ENCODE peak calls at places on chromosome 17, in five cellular contexts. R is A549, F is GM12878, H is K562, S is IMR-90. K is an unnamed sample.

GRCh38 chr17:80096531-80097306 is 4.7 kb upstream of the GAA start:
- DNase-seq in R (no peak), F (no peak), H (no peak), S (no peak), K (peak)

GRCh38 chr17:8426802-8427201 is 8.9 kb upstream of the NDEL1 start:
- DNase-seq in R (no peak), F (no peak), H (no peak), S (no peak), K (no peak)

GRCh38 chr17:65457635-65458257 is 103.7 kb downstream of the AXIN2 start:
- DNase-seq in R (no peak), F (no peak), H (no peak), S (no peak), K (no peak)

GRCh38 chr17:75601057-75601987 is 13.7 kb downstream of the MYO15B start:
- DNase-seq in R (peak), F (no peak), H (peak), S (peak), K (peak)

GRCh38 chr17:81865733-81866439 is 5.3 kb downstream of the ARHGDIA start:
- DNase-seq in R (no peak), F (no peak), H (no peak), S (no peak), K (peak)

GRCh38 chr17:28975031-28975430 is 23.7 kb upstream of the PHF12 start:
- DNase-seq in R (no peak), F (no peak), H (no peak), S (no peak), K (no peak)

GRCh38 chr17:77645441-77646430 is 312.8 kb upstream of the TNRC6C start:
- DNase-seq in R (no peak), F (no peak), H (no peak), S (no peak), K (no peak)

GRCh38 chr17:74697477-74697876 is 15.2 kb downstream of the CD300LF start:
- DNase-seq in R (no peak), F (peak), H (no peak), S (no peak), K (no peak)

GRCh38 chr17:78600181-78600651 is 23.0 kb upstream of the DNAH17 start:
- DNase-seq in R (peak), F (no peak), H (no peak), S (no peak), K (no peak)

GRCh38 chr17:6923385-6923784 is 72.5 kb upstream of the ALOX12 start:
- DNase-seq in R (no peak), F (no peak), H (no peak), S (no peak), K (no peak)

GRCh38 chr17:10243905-10244844 is 45.8 kb upstream of the GAS7 start:
- DNase-seq in R (peak), F (no peak), H (no peak), S (peak), K (no peak)

GRCh38 chr17:42188749-42189650 is 3.7 kb upstream of the HCRT start:
- DNase-seq in R (no peak), F (no peak), H (no peak), S (no peak), K (peak)

GRCh38 chr17:43634681-43635125 is 27.0 kb downstream of the MEOX1 start:
- DNase-seq in R (no peak), F (no peak), H (no peak), S (peak), K (no peak)

GRCh38 chr17:76446449-76447231 is 6.3 kb downstream of the UBE2O start:
- DNase-seq in R (peak), F (no peak), H (peak), S (peak), K (no peak)

GRCh38 chr17:72338847-72339790 is 218.3 kb downstream of the SOX9 start:
- DNase-seq in R (peak), F (no peak), H (no peak), S (peak), K (peak)

GRCh38 chr17:80663783-80664206 is 119.2 kb downstream of the RPTOR start:
- DNase-seq in R (no peak), F (no peak), H (no peak), S (peak), K (no peak)

GRCh38 chr17:36602030-36602737 is 801 bp downstream of the MRM1 start:
- DNase-seq in R (peak), F (no peak), H (no peak), S (peak), K (no peak)

GRCh38 chr17:81035389-81036127 is 607 bp downstream of the BAIAP2 start:
- DNase-seq in R (no peak), F (no peak), H (peak), S (no peak), K (no peak)

GRCh38 chr17:65430209-65430833 is 131.1 kb downstream of the AXIN2 start:
- DNase-seq in R (no peak), F (no peak), H (no peak), S (no peak), K (no peak)

GRCh38 chr17:43832168-43832975 is 574 bp downstream of the MPP3 start:
- DNase-seq in R (peak), F (no peak), H (no peak), S (peak), K (peak)

GRCh38 chr17:16217002-16217635 is at the start of gene PIGL:
- DNase-seq in R (peak), F (peak), H (peak), S (peak), K (peak)

GRCh38 chr17:63948521-63948920 is 16.4 kb upstream of the CD79B start:
- DNase-seq in R (no peak), F (no peak), H (no peak), S (no peak), K (no peak)

GRCh38 chr17:251531-251930 is 70.1 kb upstream of the DOC2B start:
- DNase-seq in R (no peak), F (no peak), H (no peak), S (no peak), K (no peak)

GRCh38 chr17:19768046-19768782 is 20.1 kb upstream of the ALDH3A1 start:
- DNase-seq in R (no peak), F (no peak), H (no peak), S (no peak), K (no peak)

GRCh38 chr17:31390748-31391495 is 553 bp upstream of the RAB11FIP4 start:
- DNase-seq in R (no peak), F (no peak), H (no peak), S (no peak), K (no peak)

GRCh38 chr17:28612936-28613872 is 781 bp downstream of the RSKR start:
- DNase-seq in R (peak), F (no peak), H (peak), S (peak), K (peak)

GRCh38 chr17:47720754-47721533 is 12.1 kb upstream of the TBX21 start:
- DNase-seq in R (no peak), F (no peak), H (no peak), S (no peak), K (peak)

GRCh38 chr17:38706625-38707298 is 1.7 kb downstream of the MLLT6 start:
- DNase-seq in R (no peak), F (no peak), H (no peak), S (no peak), K (no peak)

GRCh38 chr17:69480197-69480596 is 65.7 kb downstream of the MAP2K6 start:
- DNase-seq in R (no peak), F (no peak), H (no peak), S (no peak), K (no peak)

GRCh38 chr17:74274060-74274702 is at the start of gene DNAI2:
- DNase-seq in R (no peak), F (no peak), H (peak), S (no peak), K (peak)

GRCh38 chr17:41917957-41918391 is 777 bp downstream of the ACLY start:
- DNase-seq in R (peak), F (no peak), H (peak), S (peak), K (peak)

GRCh38 chr17:1298616-1299015 is 19.2 kb downstream of the TRARG1 start:
- DNase-seq in R (no peak), F (no peak), H (peak), S (no peak), K (no peak)

GRCh38 chr17:80989586-80989913 is 2.1 kb upstream of the CHMP6 start:
- DNase-seq in R (no peak), F (no peak), H (no peak), S (no peak), K (peak)

GRCh38 chr17:282912-283882 is 69.4 kb downstream of the RPH3AL start:
- DNase-seq in R (no peak), F (no peak), H (no peak), S (no peak), K (no peak)

GRCh38 chr17:45715787-45716186 is 68.3 kb upstream of the CRHR1 start:
- DNase-seq in R (no peak), F (no peak), H (no peak), S (no peak), K (no peak)

GRCh38 chr17:33334703-33335102 is 41.6 kb upstream of the ASIC2 start:
- DNase-seq in R (no peak), F (no peak), H (no peak), S (no peak), K (no peak)

GRCh38 chr17:72901657-72902056 is 190.8 kb downstream of the SLC39A11 start:
- DNase-seq in R (no peak), F (no peak), H (peak), S (no peak), K (no peak)

GRCh38 chr17:78957076-78957475 is 22.6 kb downstream of the LGALS3BP start:
- DNase-seq in R (peak), F (no peak), H (no peak), S (peak), K (no peak)

GRCh38 chr17:44919885-44920564 is 4.7 kb upstream of the GFAP start:
- DNase-seq in R (peak), F (peak), H (peak), S (peak), K (peak)

GRCh38 chr17:83189673-83190385 is 110.4 kb downstream of the METRNL start:
- DNase-seq in R (no peak), F (no peak), H (no peak), S (peak), K (no peak)

DNA sequence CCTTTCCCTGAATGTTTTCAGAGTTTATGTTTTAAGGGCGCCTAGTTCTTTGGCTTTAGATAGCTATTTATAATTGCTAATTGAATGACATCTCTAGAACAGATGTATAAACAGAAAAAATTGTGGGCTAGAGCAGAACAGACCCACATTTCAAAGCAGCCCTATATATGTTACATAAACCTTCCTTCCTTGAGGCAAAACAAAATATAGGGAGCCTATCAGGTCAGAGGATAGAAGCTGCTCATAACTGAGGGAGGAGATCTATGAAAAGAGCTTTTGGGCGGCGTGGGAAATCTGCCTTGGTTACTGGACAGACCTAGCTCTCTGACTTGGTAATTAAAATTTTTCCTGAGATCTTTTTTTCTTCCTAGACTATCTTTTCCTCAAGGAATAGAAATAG is 68.4 kb downstream of the SPAG9 start:
- DNase-seq in R (no peak), F (no peak), H (no peak), S (no peak), K (peak)
- TF ChIP-seq RCOR1 in R (no peak), F (no peak), H (no peak), S (no peak), K (peak)

DNA sequence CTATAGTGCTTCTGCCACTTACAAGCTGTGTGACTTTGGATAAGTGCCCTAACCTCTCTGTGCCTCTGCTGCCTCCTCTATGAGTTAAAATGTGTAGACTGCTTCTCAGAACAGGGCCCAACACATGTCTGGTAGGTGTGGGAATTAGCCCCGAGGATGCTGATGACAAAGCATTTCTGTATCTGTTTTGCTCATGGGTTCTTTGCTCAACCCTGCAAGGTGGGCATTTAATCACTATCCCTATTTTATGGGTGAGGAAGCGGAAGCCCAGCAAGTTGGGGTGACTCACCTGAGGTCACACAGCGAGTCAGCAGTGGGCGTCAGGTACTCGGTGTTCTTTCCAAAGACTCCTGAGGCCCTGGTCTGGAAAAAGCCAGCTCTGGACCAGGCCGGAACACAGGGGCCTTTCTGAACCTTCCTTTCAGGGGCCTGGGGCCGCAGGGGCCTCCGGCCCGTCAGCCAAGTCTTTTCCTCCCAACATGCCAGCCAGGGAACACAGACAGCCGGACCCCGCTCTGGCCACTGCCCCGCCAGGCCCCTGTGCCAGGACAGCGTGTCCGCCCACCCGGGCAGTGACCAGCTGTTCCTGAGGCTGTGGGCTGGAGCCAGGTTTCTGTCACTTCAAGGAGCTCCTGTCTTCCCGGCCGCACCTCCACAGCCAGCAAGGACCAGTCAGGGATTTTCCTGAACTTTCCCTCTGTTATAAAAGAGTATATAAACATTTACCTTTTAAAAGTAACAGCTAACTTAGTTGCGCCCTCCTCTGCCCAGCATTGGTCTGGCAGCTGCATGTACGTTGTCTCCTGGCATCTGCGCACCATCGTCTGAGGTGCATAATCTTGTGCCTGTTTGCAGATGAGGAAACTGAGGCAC is 62.5 kb downstream of the SREBF1 start:
- DNase-seq in R (peak), F (no peak), H (no peak), S (peak), K (no peak)
- TF ChIP-seq RCOR1 in R (no peak), F (no peak), H (no peak), S (no peak), K (no peak)

DNA sequence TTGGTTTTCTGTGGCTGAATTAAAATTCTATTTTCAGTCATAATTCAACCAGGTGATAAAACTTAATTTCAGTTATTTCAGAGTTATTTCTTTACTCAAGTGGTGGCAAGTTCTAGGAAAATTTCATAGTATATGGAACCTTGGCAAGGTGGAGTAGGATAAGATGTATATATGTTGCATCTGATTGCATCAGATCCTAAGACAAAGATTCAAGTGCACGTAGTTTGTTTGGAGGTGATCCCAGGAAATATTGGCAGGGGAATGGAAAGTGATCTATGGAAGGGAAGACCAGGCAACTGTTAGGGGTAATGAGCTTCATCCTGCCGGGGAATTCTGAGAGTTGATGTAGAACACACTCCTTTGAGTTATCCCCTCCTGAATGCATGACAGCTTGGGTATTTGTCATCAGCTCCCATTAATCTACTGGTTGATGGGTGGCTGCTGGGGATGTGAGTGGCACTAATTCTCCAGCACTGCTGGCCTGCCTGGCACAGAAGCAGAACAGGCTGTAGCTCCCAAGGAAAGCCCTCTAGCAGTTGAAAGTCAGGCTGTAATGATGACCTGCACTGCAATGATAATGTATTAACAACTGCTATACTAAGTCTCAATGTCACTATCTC is 52.2 kb upstream of the TOM1L1 start:
- DNase-seq in R (no peak), F (no peak), H (no peak), S (no peak), K (no peak)
- TF ChIP-seq RCOR1 in R (no peak), F (no peak), H (no peak), S (no peak), K (no peak)

GRCh38 chr17:57433396-57433944 is 177.1 kb downstream of the MSI2 start:
- DNase-seq in R (no peak), F (no peak), H (no peak), S (no peak), K (no peak)
- TF ChIP-seq RCOR1 in R (no peak), F (no peak), H (no peak), S (no peak), K (no peak)

GRCh38 chr17:59151591-59151990 is 3.4 kb downstream of the SKA2 start:
- DNase-seq in R (no peak), F (no peak), H (no peak), S (no peak), K (no peak)

GRCh38 chr17:59152925-59153324 is 2.1 kb downstream of the SKA2 start:
- DNase-seq in R (no peak), F (no peak), H (no peak), S (no peak), K (no peak)

GRCh38 chr17:59155439-59156177 is at the start of gene PRR11:
- DNase-seq in R (no peak), F (no peak), H (peak), S (peak), K (peak)

GRCh38 chr17:59154335-59154720 is 658 bp downstream of the SKA2 start:
- DNase-seq in R (peak), F (no peak), H (peak), S (peak), K (peak)

DNA sequence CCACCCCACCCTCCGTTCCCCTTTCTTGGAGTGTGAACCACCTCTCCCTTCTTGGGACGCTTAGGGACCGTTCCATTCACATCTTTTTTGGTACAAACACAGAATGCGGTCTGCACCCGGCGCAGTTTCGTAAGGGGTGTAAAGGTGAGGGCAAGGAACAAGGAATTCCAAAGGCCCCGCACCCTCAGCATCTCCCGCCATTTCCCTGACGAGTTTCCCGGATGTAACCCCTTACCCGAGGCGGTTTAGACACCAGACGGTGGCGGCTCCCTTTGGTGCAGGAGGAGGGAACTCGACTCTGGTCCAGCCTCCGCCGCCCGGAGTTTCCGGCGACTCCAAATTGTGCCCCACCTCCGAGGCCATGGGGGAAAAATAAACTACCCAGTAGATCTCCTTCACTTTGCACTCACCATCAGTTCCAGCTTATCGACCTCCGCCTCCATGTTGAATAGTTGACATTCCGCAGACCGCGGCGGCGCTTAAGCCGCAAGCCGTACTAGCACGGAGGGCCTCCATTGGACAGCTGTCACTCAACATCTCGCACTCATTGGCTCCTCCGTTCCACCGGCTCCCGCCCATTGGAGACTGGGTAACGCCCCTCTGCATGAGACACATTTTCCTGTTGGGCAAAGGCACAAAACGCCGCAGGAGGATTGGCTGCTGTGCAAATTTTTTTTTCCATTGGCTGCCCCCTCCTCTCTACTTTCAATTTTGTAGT is at the start of gene SKA2:
- DNase-seq in R (peak), F (peak), H (peak), S (no peak), K (peak)
- TF ChIP-seq RCOR1 in R (no peak), F (peak), H (peak), S (no peak), K (no peak)

GRCh38 chr17:61402978-61403845 is 3.6 kb downstream of the TBX2 start:
- DNase-seq in R (no peak), F (no peak), H (no peak), S (peak), K (peak)
- TF ChIP-seq RCOR1 in R (no peak), F (no peak), H (no peak), S (no peak), K (no peak)

K was measured in SK-N-SH.